ENCODE peak calls at places on chromosomes 7 and 10, in ten cellular contexts. H is tibial artery, W is upper lobe of left lung, F is astrocyte, X is H1, Z is endothelial cell, K is breast epithelium, C is body of pancreas, S is SK-N-SH, P is fibroblast of lung. Q is an unnamed sample.

GRCh38 chr10:100506596-100507356 is 12.9 kb downstream of the SEC31B start:
- DNase-seq in W (no peak), X (no peak), Z (no peak), S (no peak), F (peak; percentile 55), H (no peak), P (no peak), C (no peak), K (no peak), Q (no peak)

GRCh38 chr7:105838273-105839141 is 37.9 kb downstream of the ATXN7L1 start:
- DNase-seq in P (no peak), X (no peak), W (no peak), C (peak; percentile 49), S (peak; percentile 60), H (no peak), K (peak; percentile 49), F (peak; percentile 81), Z (no peak), Q (no peak)

GRCh38 chr7:34058791-34059550 is 153.6 kb downstream of the BMPER start:
- DNase-seq in S (no peak), C (no peak), F (no peak), X (no peak), Z (no peak), H (no peak), P (peak; percentile 66), K (peak; percentile 80), W (no peak), Q (no peak)

GRCh38 chr10:70863470-70864160 is 24.8 kb downstream of the PCBD1 start:
- DNase-seq in H (no peak), P (no peak), S (no peak), C (no peak), F (no peak), W (no peak), K (no peak), Z (no peak), X (no peak), Q (no peak)

GRCh38 chr7:70143089-70144044 is 545.1 kb downstream of the AUTS2 start:
- DNase-seq in X (no peak), S (peak; percentile 40), C (no peak), H (no peak), W (no peak), K (no peak), Z (no peak), P (peak; percentile 37), F (peak; percentile 77), Q (no peak)

GRCh38 chr10:131742371-131743000 is 158.3 kb upstream of the PPP2R2D start:
- DNase-seq in H (peak; percentile 0), W (no peak), K (no peak), S (no peak), X (peak; percentile 35), P (no peak), F (no peak), Z (no peak), C (no peak), Q (peak; percentile 10)

GRCh38 chr7:112080974-112081373 is 125.2 kb downstream of the DOCK4 start:
- DNase-seq in X (no peak), S (no peak), W (no peak), K (no peak), C (no peak), H (peak; percentile 36), P (peak; percentile 35), F (peak; percentile 42), Z (peak; percentile 19), Q (no peak)

GRCh38 chr7:90172624-90173023 is 18.4 kb downstream of the STEAP1 start:
- DNase-seq in Z (no peak), X (no peak), P (no peak), F (no peak), K (no peak), H (no peak), S (no peak), W (no peak), C (no peak), Q (no peak)

GRCh38 chr7:117682681-117683385 is 190.4 kb downstream of the CTTNBP2 start:
- DNase-seq in Z (no peak), P (no peak), S (no peak), X (no peak), F (no peak), H (no peak), K (no peak), C (no peak), W (no peak), Q (no peak)

GRCh38 chr7:81260152-81260551 is 341.3 kb upstream of the SEMA3C start:
- DNase-seq in Z (no peak), H (no peak), P (peak; percentile 31), S (no peak), W (no peak), F (no peak), K (no peak), C (no peak), X (no peak), Q (no peak)

GRCh38 chr7:81256991-81257390 is 338.1 kb upstream of the SEMA3C start:
- DNase-seq in C (peak; percentile 40), X (no peak), F (no peak), P (peak; percentile 44), S (no peak), K (no peak), Z (no peak), H (no peak), W (no peak), Q (no peak)
- TF ChIP-seq CTCF in C (no peak), X (peak; percentile 43), F (no peak), P (peak; percentile 25), S (peak; percentile 41), K (no peak), Z (no peak), H (peak; percentile 37), W (no peak), Q (no peak)

GRCh38 chr7:114937422-114937821 is 15.5 kb downstream of the MDFIC start:
- DNase-seq in W (no peak), F (no peak), H (no peak), K (no peak), Z (no peak), C (no peak), S (no peak), P (no peak), X (no peak), Q (no peak)

GRCh38 chr7:114942443-114943175 is 20.7 kb downstream of the MDFIC start:
- DNase-seq in F (no peak), H (no peak), C (no peak), X (no peak), Z (no peak), S (no peak), W (no peak), P (no peak), K (no peak), Q (no peak)

GRCh38 chr7:114938785-114939184 is 16.9 kb downstream of the MDFIC start:
- DNase-seq in S (no peak), H (no peak), P (no peak), K (no peak), Z (no peak), W (no peak), C (no peak), F (no peak), X (no peak), Q (no peak)

GRCh38 chr7:114941692-114942091 is 19.8 kb downstream of the MDFIC start:
- DNase-seq in K (no peak), Z (no peak), P (no peak), W (no peak), S (no peak), X (no peak), H (no peak), C (no peak), F (no peak), Q (no peak)

GRCh38 chr7:114939484-114940097 is 17.7 kb downstream of the MDFIC start:
- DNase-seq in F (no peak), W (no peak), P (no peak), S (no peak), H (no peak), X (no peak), K (no peak), Z (no peak), C (no peak), Q (no peak)
- TF ChIP-seq CTCF in F (no peak), W (no peak), P (no peak), S (peak; percentile 55), H (no peak), X (peak; percentile 14), K (no peak), Z (no peak), C (no peak), Q (no peak)

DNA sequence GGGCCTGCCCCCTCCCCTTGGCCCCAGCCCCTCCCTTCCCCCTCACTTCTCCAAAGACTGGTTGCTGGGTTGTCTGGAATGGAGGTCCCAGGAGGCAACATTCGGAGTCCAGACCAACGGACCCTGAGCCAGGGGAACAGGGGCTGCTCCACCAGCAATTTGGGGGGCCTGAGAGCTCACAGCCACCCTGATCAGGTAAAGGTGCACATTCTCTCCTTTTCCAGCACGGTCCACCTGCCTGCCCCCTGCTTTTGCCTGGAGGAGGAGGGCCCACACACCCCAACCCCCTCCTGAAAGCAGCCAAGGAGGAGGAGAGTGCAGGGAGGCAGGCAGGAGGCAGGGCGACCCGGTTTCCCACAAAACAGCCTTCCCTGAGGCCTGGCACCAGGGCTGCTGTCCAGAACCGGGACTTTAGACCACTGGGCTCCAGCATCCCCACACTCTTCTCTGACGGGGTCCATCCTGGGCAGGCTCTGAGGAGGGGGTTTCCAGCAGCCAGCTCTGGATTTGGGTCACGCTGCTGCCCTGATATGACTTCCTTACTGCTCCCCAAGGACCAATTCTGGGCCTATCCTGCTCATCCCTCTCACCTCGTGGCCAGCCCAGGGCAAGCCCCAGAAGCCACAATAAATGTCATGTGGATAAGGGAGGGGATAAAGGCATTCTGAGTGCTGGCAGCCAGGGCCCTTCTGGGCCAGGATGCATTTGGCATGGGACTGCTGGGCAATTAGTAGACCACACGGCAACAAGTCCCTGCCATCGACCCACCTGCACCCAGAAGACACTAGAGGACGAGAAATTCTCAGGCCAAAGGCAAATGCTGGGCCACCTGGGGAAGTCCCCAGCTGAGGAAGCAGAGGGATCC is 1.1 kb upstream of the CAMK2B start:
- DNase-seq in C (no peak), Z (no peak), W (no peak), K (peak; percentile 4), H (no peak), P (no peak), X (peak; percentile 33), S (no peak), F (no peak), Q (no peak)
- TF ChIP-seq CTCF in C (no peak), Z (no peak), W (no peak), K (no peak), H (no peak), P (no peak), X (no peak), S (no peak), F (no peak), Q (no peak)

GRCh38 chr7:116438274-116438673 is 61.3 kb upstream of the CAV2 start:
- DNase-seq in F (no peak), C (no peak), X (no peak), H (no peak), P (peak; percentile 34), Z (no peak), S (no peak), K (no peak), W (no peak), Q (no peak)
- TF ChIP-seq CTCF in F (no peak), C (no peak), X (no peak), H (peak; percentile 16), P (no peak), Z (no peak), S (peak; percentile 60), K (no peak), W (no peak), Q (no peak)

GRCh38 chr7:132996581-132997242 is 85.2 kb downstream of the CHCHD3 start:
- DNase-seq in W (no peak), S (no peak), P (no peak), Z (no peak), F (peak; percentile 21), H (no peak), K (no peak), C (no peak), X (no peak), Q (no peak)
- TF ChIP-seq CTCF in W (no peak), S (no peak), P (no peak), Z (no peak), F (no peak), H (no peak), K (no peak), C (no peak), X (no peak), Q (no peak)

Q was measured in activated B cell treated with CpG ODN at 0.5 μM for 24 hours.